ENCODE peak calls at places on chromosome 10, in ten cellular contexts. J, Y, V, M, H, C, O, Q, R and N are unnamed samples.

GRCh38 chr10:125799446-125799845 is 23.6 kb downstream of the UROS start:
- DNase-seq in H (no peak), C (no peak), J (no peak), R (no peak), M (no peak), Y (no peak), O (no peak), V (no peak), Q (no peak), N (no peak)

GRCh38 chr10:34813626-34814227 is 1.4 kb downstream of the PARD3 start:
- DNase-seq in O (no peak), C (peak), V (peak), R (no peak), J (no peak), Q (no peak), M (peak), Y (no peak), H (no peak), N (no peak)

GRCh38 chr10:30079423-30079822 is 20.0 kb upstream of the JCAD start:
- DNase-seq in R (no peak), M (no peak), C (no peak), H (no peak), J (no peak), O (no peak), Q (no peak), V (no peak), Y (no peak), N (no peak)

GRCh38 chr10:71346731-71347130 is 27.7 kb downstream of the SLC29A3 start:
- DNase-seq in R (no peak), O (no peak), J (no peak), V (no peak), H (no peak), Q (no peak), C (no peak), M (no peak), Y (no peak), N (no peak)

GRCh38 chr10:96280859-96281258 is 9.5 kb upstream of the BLNK start:
- DNase-seq in C (no peak), M (peak), J (no peak), V (no peak), Y (no peak), Q (no peak), O (no peak), H (peak), R (no peak), N (no peak)

GRCh38 chr10:112335866-112336265 is 38.0 kb upstream of the ACSL5 start:
- DNase-seq in M (no peak), O (no peak), Q (peak), R (no peak), Y (no peak), C (no peak), V (no peak), J (no peak), H (no peak), N (no peak)

GRCh38 chr10:112820320-112820719 is 129.7 kb upstream of the TCF7L2 start:
- DNase-seq in R (no peak), J (no peak), Y (no peak), C (no peak), M (no peak), H (no peak), V (no peak), Q (no peak), O (no peak), N (no peak)

GRCh38 chr10:1488970-1489548 is 248.3 kb downstream of the ADARB2 start:
- DNase-seq in Q (no peak), M (no peak), H (no peak), V (no peak), J (no peak), O (no peak), R (no peak), Y (peak), C (no peak), N (no peak)

GRCh38 chr10:42951486-42952251 is 125.2 kb upstream of the RET start:
- DNase-seq in J (no peak), C (no peak), H (peak), V (peak), M (no peak), Y (no peak), R (no peak), O (no peak), Q (peak), N (no peak)

GRCh38 chr10:33237736-33238624 is 96.5 kb downstream of the NRP1 start:
- DNase-seq in M (peak), R (peak), O (no peak), V (peak), C (peak), J (no peak), Q (peak), Y (no peak), H (peak), N (no peak)

GRCh38 chr10:43263551-43264323 is 3.1 kb downstream of the RASGEF1A start:
- DNase-seq in M (no peak), J (no peak), Q (peak), C (no peak), R (no peak), H (no peak), V (no peak), Y (no peak), O (no peak), N (no peak)

GRCh38 chr10:119567978-119568377 is 25.5 kb upstream of the RGS10 start:
- DNase-seq in V (no peak), Y (no peak), R (no peak), C (no peak), J (no peak), M (no peak), Q (no peak), H (no peak), O (no peak), N (no peak)

GRCh38 chr10:73174148-73174925 is 6.4 kb downstream of the FAM149B1 start:
- DNase-seq in J (no peak), Y (no peak), C (no peak), R (no peak), O (no peak), V (no peak), Q (no peak), M (no peak), H (no peak), N (no peak)